ENCODE peak calls at places on chromosomes 6 and 20, in six cellular contexts. One of them, this sample, is unnamed.

GRCh38 chr6:56816393-56816792 is 138.5 kb upstream of the BEND6 start:
- DNase-seq in posterior vena cava: no peak
- DNase-seq in GM04504: no peak
- DNase-seq in SJSA1: no peak
- DNase-seq in T-cell: no peak
- DNase-seq in activated naive CD4-positive, alpha-beta T cell treated with anti-CD3 and anti-CD28 coated beads, Interleukin-2, amount 50 U/mL, for 16 hours: no peak
- DNase-seq in this sample: no peak

GRCh38 chr6:42707595-42707994 is 14.8 kb downstream of the PRPH2 start:
- DNase-seq in activated naive CD4-positive, alpha-beta T cell treated with anti-CD3 and anti-CD28 coated beads, Interleukin-2, amount 50 U/mL, for 16 hours: no peak
- DNase-seq in GM04504: no peak
- DNase-seq in posterior vena cava: no peak
- DNase-seq in SJSA1: no peak
- DNase-seq in T-cell: no peak
- DNase-seq in this sample: no peak

GRCh38 chr6:38137609-38138008 is 318.1 kb downstream of the ZFAND3 start:
- DNase-seq in activated naive CD4-positive, alpha-beta T cell treated with anti-CD3 and anti-CD28 coated beads, Interleukin-2, amount 50 U/mL, for 16 hours: no peak
- DNase-seq in SJSA1: no peak
- DNase-seq in GM04504: no peak
- DNase-seq in posterior vena cava: no peak
- DNase-seq in T-cell: no peak
- DNase-seq in this sample: no peak

GRCh38 chr6:152575621-152576150 is 61.5 kb downstream of the SYNE1 start:
- DNase-seq in GM04504: no peak
- DNase-seq in T-cell: no peak
- DNase-seq in activated naive CD4-positive, alpha-beta T cell treated with anti-CD3 and anti-CD28 coated beads, Interleukin-2, amount 50 U/mL, for 16 hours: no peak
- DNase-seq in posterior vena cava: no peak
- DNase-seq in SJSA1: no peak
- DNase-seq in this sample: no peak

GRCh38 chr6:110949679-110950285 is 8.7 kb upstream of the GTF3C6 start:
- DNase-seq in T-cell: no peak
- DNase-seq in activated naive CD4-positive, alpha-beta T cell treated with anti-CD3 and anti-CD28 coated beads, Interleukin-2, amount 50 U/mL, for 16 hours: no peak
- DNase-seq in posterior vena cava: no peak
- DNase-seq in SJSA1: no peak
- DNase-seq in GM04504: no peak
- DNase-seq in this sample: no peak

GRCh38 chr20:3082306-3082951 is 2.1 kb downstream of the AVP start:
- DNase-seq in SJSA1: no peak
- DNase-seq in T-cell: no peak
- DNase-seq in activated naive CD4-positive, alpha-beta T cell treated with anti-CD3 and anti-CD28 coated beads, Interleukin-2, amount 50 U/mL, for 16 hours: no peak
- DNase-seq in posterior vena cava: peak; percentile 78
- DNase-seq in GM04504: no peak
- DNase-seq in this sample: no peak

GRCh38 chr20:63953764-63954429 is 2.3 kb downstream of the UCKL1 start:
- DNase-seq in activated naive CD4-positive, alpha-beta T cell treated with anti-CD3 and anti-CD28 coated beads, Interleukin-2, amount 50 U/mL, for 16 hours: no peak
- DNase-seq in GM04504: no peak
- DNase-seq in T-cell: no peak
- DNase-seq in posterior vena cava: no peak
- DNase-seq in SJSA1: no peak
- DNase-seq in this sample: no peak

GRCh38 chr20:461254-462198 is 807 bp downstream of the TBC1D20 start:
- DNase-seq in activated naive CD4-positive, alpha-beta T cell treated with anti-CD3 and anti-CD28 coated beads, Interleukin-2, amount 50 U/mL, for 16 hours: peak; percentile 43
- DNase-seq in T-cell: no peak
- DNase-seq in SJSA1: peak; percentile 67
- DNase-seq in GM04504: no peak
- DNase-seq in posterior vena cava: peak; percentile 86
- DNase-seq in this sample: peak; percentile 57

GRCh38 chr6:123306334-123306733 is 310.3 kb downstream of the CLVS2 start:
- DNase-seq in GM04504: no peak
- DNase-seq in posterior vena cava: no peak
- DNase-seq in SJSA1: no peak
- DNase-seq in T-cell: no peak
- DNase-seq in activated naive CD4-positive, alpha-beta T cell treated with anti-CD3 and anti-CD28 coated beads, Interleukin-2, amount 50 U/mL, for 16 hours: no peak
- DNase-seq in this sample: no peak

GRCh38 chr20:62952373-62953166 is at the start of gene SLC17A9:
- DNase-seq in T-cell: peak; percentile 25
- DNase-seq in GM04504: no peak
- DNase-seq in activated naive CD4-positive, alpha-beta T cell treated with anti-CD3 and anti-CD28 coated beads, Interleukin-2, amount 50 U/mL, for 16 hours: no peak
- DNase-seq in posterior vena cava: peak; percentile 92
- DNase-seq in SJSA1: no peak
- DNase-seq in this sample: no peak

GRCh38 chr6:150306290-150306689 is 62.5 kb upstream of the IYD start:
- DNase-seq in GM04504: no peak
- DNase-seq in SJSA1: no peak
- DNase-seq in T-cell: no peak
- DNase-seq in posterior vena cava: no peak
- DNase-seq in activated naive CD4-positive, alpha-beta T cell treated with anti-CD3 and anti-CD28 coated beads, Interleukin-2, amount 50 U/mL, for 16 hours: no peak
- DNase-seq in this sample: no peak

GRCh38 chr6:69578366-69578890 is 218.4 kb downstream of the LMBRD1 start:
- DNase-seq in GM04504: no peak
- DNase-seq in activated naive CD4-positive, alpha-beta T cell treated with anti-CD3 and anti-CD28 coated beads, Interleukin-2, amount 50 U/mL, for 16 hours: no peak
- DNase-seq in SJSA1: no peak
- DNase-seq in T-cell: no peak
- DNase-seq in posterior vena cava: no peak
- DNase-seq in this sample: no peak

GRCh38 chr6:88494401-88495140 is 328.4 kb upstream of the CNR1 start:
- DNase-seq in GM04504: no peak
- DNase-seq in activated naive CD4-positive, alpha-beta T cell treated with anti-CD3 and anti-CD28 coated beads, Interleukin-2, amount 50 U/mL, for 16 hours: no peak
- DNase-seq in SJSA1: no peak
- DNase-seq in T-cell: no peak
- DNase-seq in posterior vena cava: no peak
- DNase-seq in this sample: no peak

GRCh38 chr6:68317366-68317765 is 317.7 kb upstream of the ADGRB3 start:
- DNase-seq in GM04504: no peak
- DNase-seq in activated naive CD4-positive, alpha-beta T cell treated with anti-CD3 and anti-CD28 coated beads, Interleukin-2, amount 50 U/mL, for 16 hours: no peak
- DNase-seq in posterior vena cava: no peak
- DNase-seq in T-cell: no peak
- DNase-seq in SJSA1: no peak
- DNase-seq in this sample: no peak

GRCh38 chr6:148758492-148758891 is 11.7 kb downstream of the UST start:
- DNase-seq in SJSA1: no peak
- DNase-seq in activated naive CD4-positive, alpha-beta T cell treated with anti-CD3 and anti-CD28 coated beads, Interleukin-2, amount 50 U/mL, for 16 hours: no peak
- DNase-seq in GM04504: no peak
- DNase-seq in T-cell: no peak
- DNase-seq in posterior vena cava: no peak
- DNase-seq in this sample: no peak

GRCh38 chr6:21045135-21045616 is 510.9 kb downstream of the CDKAL1 start:
- DNase-seq in activated naive CD4-positive, alpha-beta T cell treated with anti-CD3 and anti-CD28 coated beads, Interleukin-2, amount 50 U/mL, for 16 hours: no peak
- DNase-seq in posterior vena cava: no peak
- DNase-seq in GM04504: no peak
- DNase-seq in SJSA1: no peak
- DNase-seq in T-cell: no peak
- DNase-seq in this sample: no peak

GRCh38 chr6:13560651-13561044 is 13.8 kb upstream of the SIRT5 start:
- DNase-seq in GM04504: no peak
- DNase-seq in activated naive CD4-positive, alpha-beta T cell treated with anti-CD3 and anti-CD28 coated beads, Interleukin-2, amount 50 U/mL, for 16 hours: no peak
- DNase-seq in posterior vena cava: no peak
- DNase-seq in SJSA1: no peak
- DNase-seq in T-cell: no peak
- DNase-seq in this sample: no peak

GRCh38 chr6:139452176-139452876 is 77.9 kb upstream of the CITED2 start:
- DNase-seq in activated naive CD4-positive, alpha-beta T cell treated with anti-CD3 and anti-CD28 coated beads, Interleukin-2, amount 50 U/mL, for 16 hours: no peak
- DNase-seq in SJSA1: no peak
- DNase-seq in GM04504: no peak
- DNase-seq in posterior vena cava: no peak
- DNase-seq in T-cell: no peak
- DNase-seq in this sample: no peak

GRCh38 chr6:46787871-46788270 is 5.3 kb upstream of the MEP1A start:
- DNase-seq in activated naive CD4-positive, alpha-beta T cell treated with anti-CD3 and anti-CD28 coated beads, Interleukin-2, amount 50 U/mL, for 16 hours: no peak
- DNase-seq in T-cell: no peak
- DNase-seq in GM04504: no peak
- DNase-seq in posterior vena cava: no peak
- DNase-seq in SJSA1: no peak
- DNase-seq in this sample: no peak

GRCh38 chr6:134451529-134451928 is 133.6 kb upstream of the SGK1 start:
- DNase-seq in activated naive CD4-positive, alpha-beta T cell treated with anti-CD3 and anti-CD28 coated beads, Interleukin-2, amount 50 U/mL, for 16 hours: no peak
- DNase-seq in SJSA1: no peak
- DNase-seq in posterior vena cava: no peak
- DNase-seq in T-cell: no peak
- DNase-seq in GM04504: no peak
- DNase-seq in this sample: no peak

GRCh38 chr6:80223743-80224212 is 117.3 kb downstream of the BCKDHB start:
- DNase-seq in activated naive CD4-positive, alpha-beta T cell treated with anti-CD3 and anti-CD28 coated beads, Interleukin-2, amount 50 U/mL, for 16 hours: no peak
- DNase-seq in T-cell: no peak
- DNase-seq in SJSA1: no peak
- DNase-seq in GM04504: peak; percentile 93
- DNase-seq in posterior vena cava: no peak
- DNase-seq in this sample: no peak

GRCh38 chr20:20083796-20084195 is 31.5 kb downstream of the CFAP61 start:
- DNase-seq in SJSA1: no peak
- DNase-seq in GM04504: no peak
- DNase-seq in activated naive CD4-positive, alpha-beta T cell treated with anti-CD3 and anti-CD28 coated beads, Interleukin-2, amount 50 U/mL, for 16 hours: no peak
- DNase-seq in T-cell: no peak
- DNase-seq in posterior vena cava: no peak
- DNase-seq in this sample: no peak

GRCh38 chr20:19977373-19977770 is 39.8 kb upstream of the NAA20 start:
- DNase-seq in T-cell: no peak
- DNase-seq in activated naive CD4-positive, alpha-beta T cell treated with anti-CD3 and anti-CD28 coated beads, Interleukin-2, amount 50 U/mL, for 16 hours: no peak
- DNase-seq in SJSA1: peak; percentile 57
- DNase-seq in GM04504: no peak
- DNase-seq in posterior vena cava: no peak
- DNase-seq in this sample: no peak

GRCh38 chr6:26232950-26233607 is 131.9 kb upstream of the BTN3A2 start:
- DNase-seq in posterior vena cava: peak; percentile 69
- DNase-seq in GM04504: no peak
- DNase-seq in T-cell: peak; percentile 47
- DNase-seq in activated naive CD4-positive, alpha-beta T cell treated with anti-CD3 and anti-CD28 coated beads, Interleukin-2, amount 50 U/mL, for 16 hours: peak; percentile 37
- DNase-seq in SJSA1: no peak
- DNase-seq in this sample: no peak